ENCODE peak calls at places on chromosomes 6 and 20, in seven cellular contexts. J is A549, C is ovary, Z is Peyer's patch, Y is IMR-90, G is testis, H is transverse colon. A is an unnamed sample.

GRCh38 chr20:44489931-44490330 is 14.3 kb downstream of the TTPAL start:
- DNase-seq in J (no peak), C (no peak), Z (no peak), Y (no peak), G (no peak), H (no peak), A (no peak)

GRCh38 chr6:33248643-33248931 is 23.1 kb downstream of the VPS52 start:
- DNase-seq in J (no peak), C (peak), Z (no peak), Y (no peak), G (no peak), H (no peak), A (no peak)

GRCh38 chr6:46888578-46888977 is 33.2 kb downstream of the ADGRF5 start:
- DNase-seq in J (no peak), C (no peak), Z (no peak), Y (no peak), G (no peak), H (no peak), A (no peak)

GRCh38 chr6:40807484-40807883 is 220.3 kb upstream of the LRFN2 start:
- DNase-seq in J (no peak), C (no peak), Z (no peak), Y (no peak), G (no peak), H (no peak), A (no peak)

GRCh38 chr6:148972481-148972880 is 225.7 kb downstream of the UST start:
- DNase-seq in J (peak), C (peak), Z (peak), Y (no peak), G (peak), H (peak), A (no peak)

GRCh38 chr6:706819-707381 is 14.0 kb upstream of the EXOC2 start:
- DNase-seq in J (no peak), C (no peak), Z (no peak), Y (no peak), G (no peak), H (no peak), A (no peak)

GRCh38 chr6:82144852-82145332 is 102.7 kb downstream of the IBTK start:
- DNase-seq in J (peak), C (no peak), Z (no peak), Y (peak), G (peak), H (peak), A (no peak)

GRCh38 chr6:125273965-125274364 is 27.8 kb downstream of the HDDC2 start:
- DNase-seq in J (no peak), C (no peak), Z (no peak), Y (peak), G (no peak), H (peak), A (no peak)

GRCh38 chr6:37257320-37257633 is 295 bp upstream of the TBC1D22B start:
- DNase-seq in J (no peak), C (no peak), Z (no peak), Y (no peak), G (no peak), H (no peak), A (no peak)

GRCh38 chr6:10759312-10759839 is 11.8 kb downstream of the TMEM14B start:
- DNase-seq in J (peak), C (no peak), Z (no peak), Y (peak), G (no peak), H (no peak), A (peak)

GRCh38 chr6:49553353-49553752 is 2.9 kb downstream of the C6orf141 start:
- DNase-seq in J (no peak), C (no peak), Z (no peak), Y (peak), G (no peak), H (no peak), A (no peak)

GRCh38 chr20:5845686-5846651 is 95.8 kb downstream of the SHLD1 start:
- DNase-seq in J (no peak), C (no peak), Z (no peak), Y (peak), G (no peak), H (no peak), A (no peak)

GRCh38 chr6:30263734-30264133 is 50.5 kb upstream of the TRIM26 start:
- DNase-seq in J (no peak), C (no peak), Z (no peak), Y (peak), G (no peak), H (no peak), A (no peak)

GRCh38 chr6:82861121-82861520 is 204.5 kb downstream of the UBE3D start:
- DNase-seq in J (no peak), C (no peak), Z (no peak), Y (no peak), G (no peak), H (no peak), A (no peak)

GRCh38 chr6:68709882-68710281 is 74.8 kb downstream of the ADGRB3 start:
- DNase-seq in J (no peak), C (no peak), Z (no peak), Y (no peak), G (no peak), H (no peak), A (no peak)

GRCh38 chr20:1122388-1123315 is 4.2 kb downstream of the PSMF1 start:
- DNase-seq in J (no peak), C (no peak), Z (no peak), Y (peak), G (no peak), H (peak), A (peak)

GRCh38 chr20:10978713-10979112 is 304.9 kb upstream of the JAG1 start:
- DNase-seq in J (no peak), C (no peak), Z (no peak), Y (no peak), G (no peak), H (no peak), A (no peak)

GRCh38 chr6:3058957-3059356 is 9.3 kb upstream of the RIPK1 start:
- DNase-seq in J (no peak), C (no peak), Z (no peak), Y (no peak), G (no peak), H (no peak), A (no peak)

GRCh38 chr6:3068329-3069223 is at the start of gene RIPK1:
- DNase-seq in J (peak), C (peak), Z (peak), Y (peak), G (peak), H (peak), A (peak)

GRCh38 chr6:3061501-3061941 is 6.8 kb upstream of the RIPK1 start:
- DNase-seq in J (no peak), C (no peak), Z (no peak), Y (peak), G (no peak), H (no peak), A (peak)

DNA sequence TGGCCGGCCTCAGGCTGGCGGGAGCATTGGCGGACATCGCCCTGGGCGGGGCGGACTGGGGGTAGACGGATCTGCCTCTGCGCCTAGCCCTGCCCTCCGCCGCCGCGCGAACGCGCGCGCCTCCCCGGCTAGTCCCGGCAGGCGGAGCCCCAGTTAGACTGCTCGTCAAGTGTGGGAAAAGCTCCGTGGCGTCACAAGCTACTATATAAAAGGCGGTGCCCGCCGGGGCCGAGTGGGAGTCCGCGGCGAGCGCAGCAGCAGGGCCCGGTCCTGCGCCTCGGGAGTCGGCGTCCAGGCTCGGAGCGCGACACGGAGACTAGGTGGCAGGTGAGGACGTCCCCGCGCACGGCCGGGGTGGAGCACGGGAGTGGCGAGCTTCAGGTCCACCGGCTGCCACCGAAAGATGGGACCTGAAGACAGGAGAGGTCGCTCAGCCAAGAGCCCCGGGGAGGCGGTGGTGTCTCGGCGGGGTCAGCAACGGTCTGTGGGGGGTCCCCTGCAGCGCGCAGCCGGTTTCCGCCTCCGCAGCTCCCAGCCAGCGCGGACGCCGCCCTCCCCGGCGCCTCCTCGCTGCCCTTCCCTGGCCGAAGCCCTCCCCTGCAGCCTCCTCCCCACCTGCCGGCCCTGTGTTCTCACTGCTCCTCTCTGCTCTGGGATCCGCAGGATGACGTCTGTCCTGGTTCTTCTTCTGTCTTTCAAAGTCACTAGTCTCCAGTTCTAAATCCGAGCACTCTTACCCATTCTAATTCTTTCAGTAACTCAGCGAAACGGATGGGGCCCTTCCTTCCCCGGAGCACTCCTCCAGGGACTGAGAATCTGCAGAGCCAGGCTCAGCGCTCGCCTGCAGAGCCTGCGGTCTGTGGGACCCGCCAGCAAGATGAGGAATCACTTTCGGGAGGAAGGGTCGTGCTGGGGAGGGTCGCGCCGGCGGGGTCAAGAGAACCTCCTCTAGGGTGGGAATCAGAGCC is 4.3 kb upstream of the RIPK1 start:
- DNase-seq in J (peak), C (peak), Z (peak), Y (peak), G (peak), H (peak), A (peak)
- TF ChIP-seq POLR2A in J (peak), C (peak), Z (peak), Y (peak), G (peak), H (peak), A (peak)

GRCh38 chr6:137217801-137218472 is 1.2 kb downstream of the IFNGR1 start:
- DNase-seq in J (no peak), C (no peak), Z (no peak), Y (peak), G (peak), H (peak), A (peak)

GRCh38 chr6:137216875-137217553 is 2.2 kb downstream of the IFNGR1 start:
- DNase-seq in J (no peak), C (no peak), Z (no peak), Y (no peak), G (peak), H (no peak), A (no peak)

GRCh38 chr6:137218473-137218916 is 690 bp downstream of the IFNGR1 start:
- DNase-seq in J (no peak), C (no peak), Z (no peak), Y (peak), G (peak), H (peak), A (peak)

GRCh38 chr6:137219664-137220252 is 573 bp upstream of the IFNGR1 start:
- DNase-seq in J (no peak), C (no peak), Z (no peak), Y (no peak), G (no peak), H (no peak), A (no peak)

DNA sequence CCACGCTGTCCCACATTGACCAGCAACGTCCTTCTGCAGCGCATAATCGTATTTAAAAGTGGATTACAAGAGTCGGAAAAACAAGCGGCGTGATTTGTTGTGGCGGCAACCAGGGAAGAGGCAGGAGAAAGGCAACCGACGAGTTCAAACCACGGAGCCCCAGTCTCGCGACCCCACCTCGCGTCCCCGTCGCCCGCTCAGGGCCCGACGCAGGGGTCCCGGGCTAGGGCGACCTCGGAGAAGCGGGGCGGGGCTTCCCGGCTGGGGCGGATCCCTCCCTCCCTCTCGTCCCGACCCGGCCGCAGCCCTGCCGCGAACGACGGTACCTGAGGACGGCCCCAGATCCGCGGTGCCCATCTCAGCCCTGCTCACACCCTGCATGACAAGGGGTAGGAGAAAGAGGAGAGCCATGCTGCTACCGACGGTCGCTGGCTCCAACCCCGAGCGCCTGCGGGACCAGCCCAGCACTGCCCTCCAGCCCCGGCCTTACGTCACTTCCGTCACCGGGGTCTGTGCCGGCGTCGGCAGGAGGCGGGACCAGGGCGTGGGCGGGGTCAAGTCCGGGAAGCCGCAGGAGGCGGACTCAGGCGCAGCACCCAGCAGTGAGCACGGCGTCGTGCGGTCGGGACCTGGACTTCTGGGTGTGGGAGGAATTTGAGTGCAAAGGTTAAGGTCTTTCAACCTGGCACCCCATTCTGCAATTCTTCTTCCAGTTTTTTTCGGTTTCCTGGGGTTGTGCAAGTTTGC is at the start of gene IFNGR1:
- DNase-seq in J (peak), C (peak), Z (peak), Y (peak), G (peak), H (peak), A (peak)
- TF ChIP-seq POLR2A in J (peak), C (peak), Z (peak), Y (peak), G (peak), H (peak), A (peak)

GRCh38 chr6:111605100-111605748 is 454 bp downstream of the TRAF3IP2 start:
- DNase-seq in J (peak), C (peak), Z (peak), Y (peak), G (peak), H (peak), A (peak)
- TF ChIP-seq POLR2A in J (no peak), C (peak), Z (no peak), Y (no peak), G (no peak), H (no peak), A (no peak)

GRCh38 chr20:33681288-33681687 is 4.9 kb downstream of the E2F1 start:
- DNase-seq in J (no peak), C (no peak), Z (no peak), Y (no peak), G (no peak), H (no peak), A (no peak)

GRCh38 chr20:33681728-33682353 is 4.3 kb downstream of the E2F1 start:
- DNase-seq in J (no peak), C (no peak), Z (no peak), Y (no peak), G (no peak), H (no peak), A (no peak)

GRCh38 chr20:33680681-33681080 is 5.5 kb downstream of the E2F1 start:
- DNase-seq in J (no peak), C (no peak), Z (no peak), Y (peak), G (no peak), H (no peak), A (no peak)

GRCh38 chr20:33677991-33678431 is 3.8 kb upstream of the NECAB3 start:
- DNase-seq in J (no peak), C (peak), Z (no peak), Y (no peak), G (peak), H (no peak), A (no peak)

DNA sequence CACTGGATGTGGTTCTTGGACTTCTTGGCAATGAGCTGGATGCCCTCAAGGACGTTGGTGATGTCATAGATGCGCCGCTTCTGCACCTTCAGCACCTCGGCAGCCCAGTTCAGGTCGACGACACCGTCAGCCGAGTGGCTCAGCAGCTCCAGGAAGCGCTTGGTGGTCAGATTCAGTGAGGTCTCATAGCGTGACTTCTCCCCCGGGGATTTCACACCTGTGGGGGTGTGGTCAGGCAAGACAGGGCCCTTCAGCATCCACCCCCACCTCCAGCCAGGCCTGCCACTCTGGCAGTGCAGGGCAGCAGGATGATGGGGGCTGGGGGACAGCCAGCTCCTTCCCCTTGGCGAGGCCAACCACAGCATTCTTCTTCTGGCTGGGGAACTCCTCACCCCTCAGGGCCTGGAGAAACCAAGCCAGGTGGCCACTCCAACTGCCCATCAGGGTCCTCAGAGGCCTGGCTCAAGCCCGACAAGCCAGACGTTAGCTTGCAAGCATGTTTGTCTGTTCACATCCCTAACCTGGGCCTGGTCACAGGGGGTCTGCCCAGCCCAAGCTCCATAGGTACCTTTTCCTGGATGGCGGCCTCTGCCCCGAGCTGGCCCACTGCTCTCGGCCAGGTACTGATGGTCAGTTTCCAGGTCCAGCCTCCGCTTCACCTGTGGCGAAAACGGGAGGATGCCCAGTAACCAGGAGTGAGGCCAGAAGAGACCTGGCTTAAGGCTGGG is 5.7 kb upstream of the NECAB3 start:
- DNase-seq in J (no peak), C (no peak), Z (no peak), Y (no peak), G (no peak), H (no peak), A (no peak)
- TF ChIP-seq POLR2A in J (no peak), C (no peak), Z (no peak), Y (no peak), G (no peak), H (no peak), A (no peak)